ENCODE peak calls at places on chromosome 4, in ten cellular contexts. W is GM10248, L is prostate gland, Q is GM04504, U is non-pigmented ciliary epithelial cell, R is NCI-H774, N is IMR-90, D is dorsolateral prefrontal cortex, F is PC-3, V is transverse colon. S is an unnamed sample.

GRCh38 chr4:147326581-147326980 is 154.3 kb upstream of the EDNRA start:
- DNase-seq in W (no peak), L (no peak), Q (no peak), U (no peak), R (no peak), N (peak; percentile 88), D (no peak), F (no peak), V (no peak), S (no peak)

GRCh38 chr4:170049793-170050192 is 23.6 kb upstream of the MFAP3L start:
- DNase-seq in W (no peak), L (no peak), Q (no peak), U (no peak), R (no peak), N (no peak), D (no peak), F (no peak), V (no peak), S (no peak)

GRCh38 chr4:159070742-159071141 is 32.1 kb upstream of the RAPGEF2 start:
- DNase-seq in W (no peak), L (no peak), Q (peak; percentile 74), U (peak; percentile 62), R (no peak), N (peak; percentile 74), D (peak; percentile 45), F (peak; percentile 47), V (no peak), S (no peak)

GRCh38 chr4:788006-788635 is 37.8 kb downstream of the CPLX1 start:
- DNase-seq in W (no peak), L (no peak), Q (no peak), U (no peak), R (no peak), N (no peak), D (no peak), F (no peak), V (no peak), S (no peak)

GRCh38 chr4:54525602-54526001 is 132.2 kb upstream of the KIT start:
- DNase-seq in W (no peak), L (no peak), Q (peak; percentile 85), U (peak; percentile 58), R (no peak), N (peak; percentile 91), D (no peak), F (peak; percentile 91), V (no peak), S (no peak)

GRCh38 chr4:148770377-148770776 is 328.2 kb upstream of the NR3C2 start:
- DNase-seq in W (no peak), L (no peak), Q (no peak), U (no peak), R (no peak), N (no peak), D (no peak), F (no peak), V (no peak), S (no peak)

GRCh38 chr4:169263791-169264392 is 6.9 kb downstream of the SH3RF1 start:
- DNase-seq in W (no peak), L (no peak), Q (no peak), U (no peak), R (no peak), N (no peak), D (no peak), F (no peak), V (peak; percentile 83), S (peak; percentile 33)

GRCh38 chr4:186260504-186261448 is 5.2 kb upstream of the F11 start:
- DNase-seq in W (no peak), L (no peak), Q (no peak), U (no peak), R (no peak), N (peak; percentile 69), D (no peak), F (no peak), V (no peak), S (peak; percentile 95)

GRCh38 chr4:54668031-54668611 is 10.4 kb downstream of the KIT start:
- DNase-seq in W (no peak), L (no peak), Q (no peak), U (no peak), R (no peak), N (no peak), D (no peak), F (no peak), V (no peak), S (no peak)

GRCh38 chr4:169802871-169803270 is 45.1 kb upstream of the HPF1 start:
- DNase-seq in W (no peak), L (no peak), Q (no peak), U (no peak), R (no peak), N (no peak), D (no peak), F (no peak), V (no peak), S (no peak)

GRCh38 chr4:100644150-100644549 is 126.3 kb upstream of the EMCN start:
- DNase-seq in W (no peak), L (no peak), Q (no peak), U (no peak), R (no peak), N (no peak), D (no peak), F (no peak), V (no peak), S (no peak)

GRCh38 chr4:20809796-20810195 is 109.5 kb downstream of the PACRGL start:
- DNase-seq in W (no peak), L (peak; percentile 81), Q (no peak), U (no peak), R (peak; percentile 65), N (no peak), D (no peak), F (peak; percentile 85), V (no peak), S (peak; percentile 26)

S was measured in body of pancreas.